ENCODE peak calls at places on chromosomes 16 and 17, in ten cellular contexts. G is NT2/D1; M is naive thymus-derived CD4-positive, alpha-beta T cell; B is ecto neural progenitor cell; D is activated T-cell treated with anti-CD3 and anti-CD28 coated beads for 24 hours; T is smooth muscle cell of the brain vasculature; J is Peyer's patch; P is HS-27A; I is T follicular helper cell; A is small intestine. X is an unnamed sample.

GRCh38 chr17:34357398-34357797 is 1.1 kb downstream of the CCL13 start:
- DNase-seq in G (no peak), M (no peak), B (no peak), D (no peak), T (no peak), J (no peak), P (no peak), I (no peak), A (no peak), X (no peak)

GRCh38 chr16:74998481-74999207 is at the start of gene ZNRF1:
- DNase-seq in G (peak; percentile 75), M (peak; percentile 71), B (peak; percentile 94), D (peak; percentile 76), T (peak; percentile 41), J (peak; percentile 64), P (no peak), I (peak; percentile 66), A (peak; percentile 78), X (peak; percentile 73)

GRCh38 chr17:81976332-81977210 is 858 bp upstream of the ASPSCR1 start:
- DNase-seq in G (no peak), M (no peak), B (peak; percentile 67), D (peak; percentile 24), T (no peak), J (peak; percentile 28), P (no peak), I (no peak), A (peak; percentile 39), X (no peak)

GRCh38 chr17:50249887-50250286 is 24.4 kb upstream of the TMEM92 start:
- DNase-seq in G (no peak), M (no peak), B (no peak), D (no peak), T (no peak), J (no peak), P (no peak), I (no peak), A (no peak), X (no peak)

GRCh38 chr17:4501295-4501949 is 2.7 kb downstream of the SPNS2 start:
- DNase-seq in G (no peak), M (no peak), B (no peak), D (no peak), T (no peak), J (no peak), P (no peak), I (no peak), A (no peak), X (no peak)

GRCh38 chr17:81703747-81704654 is 834 bp downstream of the MRPL12 start:
- DNase-seq in G (no peak), M (peak; percentile 43), B (no peak), D (no peak), T (no peak), J (no peak), P (no peak), I (no peak), A (no peak), X (no peak)

GRCh38 chr16:70738083-70738977 is 52.5 kb upstream of the MTSS2 start:
- DNase-seq in G (no peak), M (no peak), B (no peak), D (no peak), T (no peak), J (no peak), P (no peak), I (no peak), A (peak; percentile 25), X (no peak)

GRCh38 chr16:49468611-49469322 is 95.2 kb downstream of the C16orf78 start:
- DNase-seq in G (no peak), M (no peak), B (peak; percentile 38), D (no peak), T (no peak), J (no peak), P (no peak), I (no peak), A (no peak), X (no peak)

GRCh38 chr16:10188236-10188635 is 6.0 kb upstream of the GRIN2A start:
- DNase-seq in G (no peak), M (no peak), B (no peak), D (no peak), T (no peak), J (no peak), P (no peak), I (no peak), A (no peak), X (no peak)

GRCh38 chr17:61323015-61323379 is 76.6 kb upstream of the TBX2 start:
- DNase-seq in G (no peak), M (no peak), B (no peak), D (no peak), T (no peak), J (no peak), P (no peak), I (no peak), A (no peak), X (no peak)

GRCh38 chr16:67560827-67561342 is 1.4 kb upstream of the CTCF start:
- DNase-seq in G (no peak), M (no peak), B (no peak), D (no peak), T (no peak), J (no peak), P (no peak), I (no peak), A (no peak), X (no peak)

GRCh38 chr16:86087561-86088230 is 188.7 kb downstream of the IRF8 start:
- DNase-seq in G (no peak), M (no peak), B (no peak), D (no peak), T (no peak), J (no peak), P (no peak), I (no peak), A (no peak), X (no peak)

GRCh38 chr16:8862309-8863130 is 6.3 kb downstream of the CARHSP1 start:
- DNase-seq in G (no peak), M (no peak), B (no peak), D (no peak), T (no peak), J (no peak), P (no peak), I (no peak), A (no peak), X (no peak)

GRCh38 chr16:1800703-1801102 is 7.2 kb upstream of the IGFALS start:
- DNase-seq in G (no peak), M (no peak), B (no peak), D (no peak), T (no peak), J (no peak), P (no peak), I (no peak), A (no peak), X (no peak)

GRCh38 chr17:2058521-2059124 is 3.7 kb downstream of the HIC1 start:
- DNase-seq in G (no peak), M (peak; percentile 54), B (peak; percentile 69), D (no peak), T (no peak), J (peak; percentile 83), P (no peak), I (peak; percentile 40), A (peak; percentile 76), X (no peak)

GRCh38 chr16:56311208-56312027 is 113.9 kb downstream of the AMFR start:
- DNase-seq in G (no peak), M (no peak), B (no peak), D (no peak), T (no peak), J (no peak), P (no peak), I (no peak), A (no peak), X (no peak)